ENCODE peak calls at places on chromosomes 6 and 20, in five cellular contexts. W, S, O, I and A are unnamed samples.

GRCh38 chr20:49685161-49685601 is 28.5 kb downstream of the B4GALT5 start:
- DNase-seq in S (no peak), I (no peak), O (no peak), W (no peak), A (no peak)

GRCh38 chr6:117072134-117072533 is 193.2 kb upstream of the VGLL2 start:
- DNase-seq in I (peak), S (no peak), W (no peak), O (no peak), A (peak)

GRCh38 chr20:37397076-37397953 is 51.4 kb downstream of the SRC start:
- DNase-seq in S (peak), O (no peak), W (no peak), I (peak), A (peak)

GRCh38 chr6:93248591-93248990 is 170.8 kb downstream of the EPHA7 start:
- DNase-seq in I (no peak), S (no peak), O (no peak), W (no peak), A (no peak)

GRCh38 chr20:51322164-51322707 is 220.3 kb downstream of the NFATC2 start:
- DNase-seq in S (no peak), W (no peak), I (no peak), O (no peak), A (no peak)

GRCh38 chr6:155528982-155529453 is 73.4 kb upstream of the NOX3 start:
- DNase-seq in S (no peak), W (peak), I (peak), O (peak), A (peak)

GRCh38 chr6:38935051-38935450 is 113.5 kb upstream of the GLP1R start:
- DNase-seq in W (no peak), S (no peak), O (no peak), I (no peak), A (no peak)

GRCh38 chr6:16092140-16092539 is 36.7 kb upstream of the MYLIP start:
- DNase-seq in I (no peak), W (no peak), O (no peak), S (no peak), A (no peak)

GRCh38 chr20:11432407-11432806 is 485.3 kb upstream of the BTBD3 start:
- DNase-seq in O (peak), S (no peak), W (peak), I (peak), A (peak)

GRCh38 chr6:163965426-163966348 is 551.2 kb downstream of the QKI start:
- DNase-seq in I (no peak), O (no peak), S (no peak), W (peak), A (no peak)

GRCh38 chr6:169689247-169689646 is 12.6 kb downstream of the WDR27 start:
- DNase-seq in W (peak), I (peak), O (peak), S (no peak), A (peak)

GRCh38 chr20:19977373-19977770 is 39.8 kb upstream of the NAA20 start:
- DNase-seq in O (no peak), S (no peak), W (peak), I (peak), A (no peak)

GRCh38 chr20:41467690-41468089 is 101.1 kb upstream of the EMILIN3 start:
- DNase-seq in O (no peak), I (no peak), W (peak), S (no peak), A (no peak)

GRCh38 chr6:45116714-45117410 is 211.3 kb upstream of the RUNX2 start:
- DNase-seq in S (no peak), I (peak), W (peak), O (peak), A (peak)

GRCh38 chr20:48171626-48172025 is 386.3 kb upstream of the SULF2 start:
- DNase-seq in I (no peak), O (no peak), W (no peak), S (no peak), A (no peak)

GRCh38 chr20:60233006-60233405 is 274.8 kb downstream of the CDH26 start:
- DNase-seq in I (no peak), W (no peak), S (no peak), O (no peak), A (no peak)

GRCh38 chr6:144582939-144583613 is 297.9 kb downstream of the UTRN start:
- DNase-seq in S (peak), W (peak), I (no peak), O (no peak), A (no peak)

GRCh38 chr6:22364314-22364713 is 67.5 kb upstream of the PRL start:
- DNase-seq in I (peak), W (no peak), O (no peak), S (no peak), A (peak)

GRCh38 chr20:40768105-40768504 is 79.1 kb upstream of the MAFB start:
- DNase-seq in W (no peak), S (no peak), I (no peak), O (no peak), A (no peak)

GRCh38 chr6:54609986-54610385 is 236.6 kb upstream of the FAM83B start:
- DNase-seq in W (no peak), S (no peak), O (no peak), I (no peak), A (no peak)

GRCh38 chr6:155660243-155660977 is 204.8 kb upstream of the NOX3 start:
- DNase-seq in I (no peak), S (peak), O (no peak), W (no peak), A (no peak)

GRCh38 chr6:45436544-45437440 is 59.1 kb upstream of the SUPT3H start:
- DNase-seq in S (peak), W (peak), O (peak), I (peak), A (peak)

GRCh38 chr6:34578445-34579262 is 22.5 kb upstream of the SPDEF start:
- DNase-seq in I (no peak), W (no peak), S (no peak), O (no peak), A (no peak)

GRCh38 chr20:10523438-10523837 is 88.3 kb downstream of the SLX4IP start:
- DNase-seq in O (no peak), W (no peak), I (peak), S (no peak), A (no peak)

GRCh38 chr6:119481098-119481497 is 131.5 kb upstream of the MAN1A1 start:
- DNase-seq in O (no peak), W (no peak), S (no peak), I (no peak), A (no peak)

GRCh38 chr20:41316009-41316408 is 1.5 kb downstream of the ZHX3 start:
- DNase-seq in W (no peak), I (no peak), S (no peak), O (peak), A (no peak)

GRCh38 chr20:41645372-41645771 is 27.2 kb upstream of the CHD6 start:
- DNase-seq in I (peak), S (no peak), W (no peak), O (no peak), A (peak)

GRCh38 chr20:4581838-4582237 is 139.9 kb upstream of the PRND start:
- DNase-seq in W (no peak), S (no peak), O (no peak), I (no peak), A (no peak)

GRCh38 chr6:154139894-154140293 is 100.9 kb downstream of the OPRM1 start:
- DNase-seq in W (peak), I (no peak), O (no peak), S (no peak), A (no peak)

GRCh38 chr6:16082367-16082766 is 46.5 kb upstream of the MYLIP start:
- DNase-seq in S (no peak), O (no peak), W (no peak), I (no peak), A (no peak)

GRCh38 chr6:32369678-32370077 is 2.0 kb downstream of the TSBP1 start:
- DNase-seq in O (peak), S (no peak), W (peak), I (peak), A (peak)

GRCh38 chr6:25324076-25324762 is 45.0 kb downstream of the CARMIL1 start:
- DNase-seq in O (no peak), W (no peak), I (no peak), S (no peak), A (no peak)

GRCh38 chr6:33809619-33810018 is 5.8 kb upstream of the MLN start:
- DNase-seq in I (no peak), O (no peak), S (no peak), W (no peak), A (no peak)

GRCh38 chr20:34693414-34693813 is 10.7 kb upstream of the TP53INP2 start:
- DNase-seq in I (no peak), O (no peak), S (no peak), W (no peak), A (no peak)

GRCh38 chr6:78465042-78465634 is 402.2 kb upstream of the IRAK1BP1 start:
- DNase-seq in W (no peak), O (no peak), I (no peak), S (no peak), A (no peak)

GRCh38 chr6:83853178-83853967 is at the start of gene RIPPLY2:
- DNase-seq in I (no peak), S (no peak), O (peak), W (peak), A (peak)
- TF ChIP-seq EZH2 in I (no peak), S (no peak), O (peak), W (peak), A (peak)

GRCh38 chr6:6470112-6470511 is 118.4 kb upstream of the LY86 start:
- DNase-seq in O (no peak), W (no peak), I (no peak), S (no peak), A (no peak)

GRCh38 chr6:6474170-6474920 is 114.2 kb upstream of the LY86 start:
- DNase-seq in S (no peak), W (no peak), I (no peak), O (no peak), A (no peak)

GRCh38 chr6:6466967-6467761 is 121.4 kb upstream of the LY86 start:
- DNase-seq in W (no peak), S (no peak), I (peak), O (no peak), A (peak)

GRCh38 chr6:6469074-6469473 is 119.4 kb upstream of the LY86 start:
- DNase-seq in O (no peak), I (peak), W (no peak), S (no peak), A (peak)

GRCh38 chr6:6471276-6471675 is 117.2 kb upstream of the LY86 start:
- DNase-seq in S (no peak), I (no peak), O (no peak), W (no peak), A (no peak)
- TF ChIP-seq CTCF in S (no peak), I (no peak), O (no peak), W (no peak), A (no peak)

GRCh38 chr6:84652356-84653026 is 111.9 kb downstream of the TBX18 start:
- DNase-seq in W (peak), S (no peak), O (peak), I (peak), A (peak)
- H3K9ac ChIP-seq in W (peak), S (no peak), O (no peak), I (no peak), A (no peak)

DNA sequence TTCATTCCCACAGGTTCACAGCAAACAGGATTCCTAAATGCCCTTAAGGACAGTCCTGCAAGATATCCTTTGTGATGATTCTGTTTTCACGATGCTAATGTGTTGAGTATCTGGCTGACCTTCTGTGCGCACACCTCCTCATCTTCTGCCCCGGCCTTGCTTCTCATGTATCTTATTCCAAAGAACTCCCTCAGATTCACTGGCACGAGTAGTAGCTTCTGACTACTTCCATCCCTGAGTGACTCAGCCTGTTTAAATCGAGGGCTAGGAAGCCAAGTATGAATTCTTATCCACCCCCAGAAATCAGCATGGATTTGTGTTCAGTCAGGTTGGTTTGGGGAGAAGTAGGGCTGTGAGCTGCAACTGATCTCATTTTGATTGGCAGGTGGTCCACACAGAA is 190.2 kb upstream of the SNX9 start:
- DNase-seq in S (no peak), O (peak), W (peak), I (no peak), A (peak)
- TF ChIP-seq EZH2 in S (no peak), O (no peak), W (no peak), I (no peak), A (no peak)

DNA sequence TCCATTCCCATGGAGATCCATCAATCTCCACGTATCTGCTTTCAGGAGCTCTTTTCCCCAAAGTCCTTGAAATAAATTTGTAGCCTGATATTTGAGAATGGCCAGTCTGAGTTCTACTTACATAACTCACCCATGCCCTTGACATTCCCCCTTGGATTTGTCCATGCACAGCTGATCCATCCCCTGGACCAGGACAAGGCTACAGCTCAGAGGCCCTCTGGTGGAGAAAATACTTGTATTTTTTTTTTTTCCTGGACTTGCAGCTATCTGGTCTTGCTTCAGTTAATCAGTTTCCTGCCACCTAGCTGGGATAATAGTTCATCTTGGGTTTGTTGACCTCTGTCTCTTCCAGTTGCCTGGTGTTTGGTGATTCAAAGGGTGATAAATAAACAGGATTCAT is 467.6 kb downstream of the DHX35 start:
- DNase-seq in S (no peak), O (no peak), I (peak), W (no peak), A (no peak)
- TF ChIP-seq CTCF in S (no peak), O (no peak), I (no peak), W (no peak), A (peak)

GRCh38 chr20:31669876-31670275 is 32.2 kb downstream of the COX4I2 start:
- DNase-seq in I (no peak), S (no peak), W (no peak), O (no peak), A (no peak)
- H3K9ac ChIP-seq in I (no peak), S (peak), W (no peak), O (no peak), A (no peak)

GRCh38 chr6:167275436-167275835 is 15.7 kb upstream of the UNC93A start:
- DNase-seq in S (no peak), O (no peak), I (no peak), W (no peak), A (no peak)
- TF ChIP-seq EZH2 in S (no peak), O (no peak), I (no peak), W (no peak), A (no peak)

DNA sequence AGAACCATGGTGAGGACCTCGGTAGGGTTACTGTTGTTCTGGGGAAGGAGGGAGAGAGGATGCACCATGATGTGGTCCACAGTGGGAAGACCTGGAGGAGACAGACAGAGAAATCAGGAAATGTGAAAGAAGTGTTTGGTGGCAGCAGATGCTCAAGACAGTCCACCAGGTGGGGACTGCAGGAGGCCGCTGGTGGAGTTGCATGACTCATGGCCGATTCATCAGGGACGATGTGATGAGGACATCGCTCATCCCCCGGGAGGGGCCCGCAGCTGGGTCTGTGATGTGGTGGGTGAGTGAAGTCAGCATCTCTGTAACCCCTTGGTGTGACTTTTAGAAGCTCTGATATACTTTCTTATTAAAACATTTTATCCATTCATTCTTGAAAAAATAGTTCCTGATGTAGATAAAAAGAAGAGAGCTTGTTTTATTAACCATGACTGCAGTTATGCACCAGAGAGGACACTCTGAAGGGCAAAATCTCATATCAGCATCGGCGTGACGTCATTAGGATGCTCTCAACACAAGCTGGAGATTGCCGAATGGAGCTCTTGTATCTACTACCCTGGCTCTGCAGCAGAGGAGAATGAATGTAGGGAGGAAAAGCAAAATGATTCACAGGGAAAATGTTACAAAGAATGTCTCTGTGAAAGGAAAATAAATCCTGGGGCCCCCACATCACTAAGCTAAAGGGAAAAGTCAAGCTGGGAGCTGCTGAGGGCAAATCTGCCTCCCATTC is 71.2 kb downstream of the RAMACL start:
- DNase-seq in S (peak), I (peak), W (peak), O (peak), A (peak)
- TF ChIP-seq CTCF in S (peak), I (peak), W (peak), O (peak), A (peak)